ENCODE peak calls at places on chromosomes 13 and 19, in ten cellular contexts. L is pancreas, N is uterus, P is HFF-Myc, X is tibial nerve, C is colonic mucosa, A is bronchial epithelial cell, O is AG10803, E is left ventricle myocardium inferior, G is GM12865. V is an unnamed sample.

GRCh38 chr19:13946414-13946813 is 5.9 kb upstream of the DCAF15 start:
- DNase-seq in L (no peak), N (no peak), P (no peak), X (no peak), C (no peak), A (peak; percentile 95), O (no peak), E (no peak), G (no peak), V (no peak)

GRCh38 chr13:98937911-98938381 is 39.9 kb downstream of the DOCK9 start:
- DNase-seq in L (no peak), N (no peak), P (no peak), X (no peak), C (no peak), A (no peak), O (peak; percentile 1), E (no peak), G (no peak), V (peak; percentile 14)

GRCh38 chr19:30064776-30065494 is 122.9 kb downstream of the URI1 start:
- DNase-seq in L (no peak), N (no peak), P (no peak), X (no peak), C (no peak), A (no peak), O (no peak), E (no peak), G (no peak), V (no peak)

GRCh38 chr13:49627831-49628652 is at the start of gene ARL11:
- DNase-seq in L (peak; percentile 55), N (no peak), P (no peak), X (peak; percentile 45), C (peak; percentile 79), A (peak; percentile 32), O (no peak), E (peak; percentile 64), G (peak; percentile 89), V (no peak)

GRCh38 chr19:3370214-3370720 is 3.9 kb downstream of the NFIC start:
- DNase-seq in L (no peak), N (peak; percentile 72), P (no peak), X (no peak), C (no peak), A (no peak), O (no peak), E (no peak), G (no peak), V (no peak)

GRCh38 chr13:79631260-79631659 is 150.3 kb downstream of the NDFIP2 start:
- DNase-seq in L (no peak), N (no peak), P (peak; percentile 70), X (no peak), C (no peak), A (peak; percentile 99), O (peak; percentile 73), E (no peak), G (no peak), V (peak; percentile 73)

GRCh38 chr13:75135325-75135825 is 346.6 kb downstream of the TBC1D4 start:
- DNase-seq in L (no peak), N (no peak), P (peak; percentile 69), X (no peak), C (no peak), A (peak; percentile 84), O (peak; percentile 95), E (no peak), G (no peak), V (peak; percentile 96)

GRCh38 chr19:47523473-47523872 is 8.6 kb upstream of the NAPA start:
- DNase-seq in L (no peak), N (no peak), P (no peak), X (no peak), C (peak; percentile 57), A (no peak), O (no peak), E (no peak), G (peak; percentile 28), V (no peak)

GRCh38 chr13:105403065-105403464 is 1132.4 kb downstream of the EFNB2 start:
- DNase-seq in L (no peak), N (no peak), P (no peak), X (no peak), C (no peak), A (no peak), O (no peak), E (no peak), G (no peak), V (no peak)

GRCh38 chr19:12545267-12545666 is 6.0 kb downstream of the ZNF564 start:
- DNase-seq in L (no peak), N (no peak), P (no peak), X (no peak), C (no peak), A (no peak), O (no peak), E (no peak), G (no peak), V (no peak)

GRCh38 chr13:109162248-109163051 is 533.0 kb downstream of the MYO16 start:
- DNase-seq in L (no peak), N (no peak), P (no peak), X (no peak), C (no peak), A (peak; percentile 90), O (no peak), E (no peak), G (peak; percentile 94), V (no peak)

DNA sequence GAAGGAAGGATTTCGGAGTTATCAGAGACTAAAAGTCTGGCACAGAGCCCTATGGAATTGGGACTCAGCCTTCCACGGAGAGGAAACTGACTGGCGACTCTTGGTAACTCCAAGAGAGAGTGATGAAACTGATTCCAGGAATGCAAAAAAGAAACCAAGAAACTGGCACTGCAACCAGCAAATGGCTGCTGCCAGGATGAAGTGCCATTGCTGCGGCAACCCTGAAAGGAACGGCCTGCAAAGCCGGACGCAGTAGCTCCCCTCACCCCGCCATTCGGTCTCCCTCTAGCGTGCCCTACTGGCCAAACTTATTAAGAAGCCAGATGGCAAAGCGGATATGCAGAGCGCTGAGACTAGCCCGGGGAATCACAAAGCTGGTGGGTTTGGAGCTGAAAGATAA is 236.0 kb downstream of the PCDH9 start:
- DNase-seq in L (peak; percentile 73), N (no peak), P (no peak), X (peak; percentile 28), C (peak; percentile 39), A (peak; percentile 29), O (peak; percentile 60), E (peak; percentile 45), G (peak; percentile 52), V (peak; percentile 50)
- TF ChIP-seq CTCF in L (peak; percentile 45), N (no peak), P (peak; percentile 20), X (peak; percentile 33), C (no peak), A (peak; percentile 47), O (peak; percentile 63), E (peak; percentile 66), G (peak; percentile 36), V (peak; percentile 60)

GRCh38 chr19:53012006-53012405 is 1.7 kb upstream of the ERVV-1 start:
- DNase-seq in L (no peak), N (no peak), P (no peak), X (no peak), C (no peak), A (no peak), O (no peak), E (no peak), G (no peak), V (no peak)

GRCh38 chr19:53007200-53008054 is 6.3 kb upstream of the ERVV-1 start:
- DNase-seq in L (no peak), N (no peak), P (no peak), X (no peak), C (no peak), A (no peak), O (no peak), E (no peak), G (no peak), V (no peak)

GRCh38 chr19:53010494-53010893 is 3.2 kb upstream of the ERVV-1 start:
- DNase-seq in L (no peak), N (no peak), P (no peak), X (no peak), C (no peak), A (no peak), O (no peak), E (no peak), G (no peak), V (no peak)

GRCh38 chr19:53004242-53004641 is 9.5 kb upstream of the ERVV-1 start:
- DNase-seq in L (no peak), N (no peak), P (no peak), X (no peak), C (no peak), A (no peak), O (no peak), E (no peak), G (no peak), V (no peak)

GRCh38 chr19:53008061-53008778 is 5.5 kb upstream of the ERVV-1 start:
- DNase-seq in L (no peak), N (no peak), P (no peak), X (no peak), C (no peak), A (no peak), O (no peak), E (no peak), G (no peak), V (no peak)
- H3K4me3 ChIP-seq in L (no peak overlapping the region), N (no peak overlapping the region), P (no peak overlapping the region), X (no peak overlapping the region), C (no peak overlapping the region), A (no peak overlapping the region), O (no peak overlapping the region), E (peak overlapping the region; percentile 37), G (no peak overlapping the region), V (no peak overlapping the region)

GRCh38 chr13:52848455-52849190 is at the start of gene PCDH8:
- DNase-seq in L (no peak), N (no peak), P (no peak), X (no peak), C (no peak), A (no peak), O (no peak), E (no peak), G (no peak), V (no peak)

GRCh38 chr13:52852444-52852843 is 4.0 kb upstream of the PCDH8 start:
- DNase-seq in L (no peak), N (no peak), P (no peak), X (no peak), C (no peak), A (no peak), O (no peak), E (no peak), G (no peak), V (no peak)

GRCh38 chr13:52851153-52851962 is 2.9 kb upstream of the PCDH8 start:
- DNase-seq in L (peak; percentile 34), N (no peak), P (no peak), X (no peak), C (peak; percentile 44), A (no peak), O (peak; percentile 9), E (peak; percentile 26), G (peak; percentile 96), V (no peak)

GRCh38 chr13:52849727-52850395 is 1.4 kb upstream of the PCDH8 start:
- DNase-seq in L (no peak), N (no peak), P (no peak), X (no peak), C (no peak), A (no peak), O (no peak), E (no peak), G (no peak), V (no peak)

GRCh38 chr13:52850396-52851152 is 2.1 kb upstream of the PCDH8 start:
- DNase-seq in L (peak; percentile 77), N (peak; percentile 26), P (no peak), X (peak; percentile 47), C (peak; percentile 79), A (peak; percentile 21), O (peak; percentile 48), E (peak; percentile 72), G (peak; percentile 89), V (peak; percentile 34)
- TF ChIP-seq CTCF in L (no peak), N (no peak), P (peak; percentile 30), X (peak; percentile 16), C (no peak), A (no peak), O (peak; percentile 17), E (no peak), G (peak; percentile 32), V (no peak)

GRCh38 chr19:44807652-44808462 is 1.0 kb upstream of the BCAM start:
- DNase-seq in L (peak; percentile 76), N (peak; percentile 36), P (no peak), X (no peak), C (peak; percentile 46), A (peak; percentile 53), O (peak; percentile 25), E (no peak), G (no peak), V (peak; percentile 43)
- H3K4me3 ChIP-seq in L (peak overlapping the region; percentile 43), N (peak overlapping the region; percentile 64), P (no peak overlapping the region), X (no peak overlapping the region), C (no peak overlapping the region), A (no peak overlapping the region), O (no peak overlapping the region), E (peak overlapping the region; percentile 86), G (no peak overlapping the region), V (no peak overlapping the region)

V was measured in fibroblast of mammary gland.